ENCODE peak calls at places on chromosomes 7 and 10, in ten cellular contexts. M is T-helper 9 cell; J is adrenal gland; R is activated gamma-delta T cell treated with Interleukin-2 at 50 U/mL for 16 hours; L is NCI-H1436; A is MCF 10A; U is astrocyte of the spinal cord; O is stimulated activated CD8-positive, alpha-beta memory T cell treated with anti-CD3 and anti-CD28 coated beads, Interleukin-4, amount 100 ng/mL, for 48 hours; K is T-helper 1 cell; W is stimulated activated CD4-positive, alpha-beta T cell treated with anti-CD3 and anti-CD28 coated beads, Interleukin-2, amount 100 ng/mL, for 24 hours. H is an unnamed sample.

GRCh38 chr10:34168429-34168828 is 646.7 kb downstream of the PARD3 start:
- DNase-seq in M (no peak), J (no peak), R (no peak), L (no peak), A (no peak), U (no peak), O (no peak), K (no peak), W (no peak), H (no peak)

GRCh38 chr7:47452295-47452694 is 129.6 kb downstream of the TNS3 start:
- DNase-seq in M (no peak), J (no peak), R (no peak), L (no peak), A (no peak), U (no peak), O (no peak), K (no peak), W (no peak), H (no peak)

GRCh38 chr10:324593-324992 is 189.3 kb downstream of the ZMYND11 start:
- DNase-seq in M (no peak), J (no peak), R (no peak), L (no peak), A (no peak), U (no peak), O (no peak), K (no peak), W (no peak), H (peak)

GRCh38 chr10:14926061-14926470 is 27.8 kb downstream of the DCLRE1C start:
- DNase-seq in M (no peak), J (no peak), R (no peak), L (no peak), A (no peak), U (no peak), O (no peak), K (no peak), W (no peak), H (no peak)

GRCh38 chr10:49539320-49539885 is 482 bp upstream of the ERCC6 start:
- DNase-seq in M (peak), J (peak), R (peak), L (peak), A (peak), U (peak), O (peak), K (no peak), W (peak), H (peak)

GRCh38 chr10:27620425-27621397 is 116.6 kb downstream of the RAB18 start:
- DNase-seq in M (no peak), J (no peak), R (no peak), L (no peak), A (no peak), U (peak), O (no peak), K (no peak), W (no peak), H (no peak)

GRCh38 chr7:47253650-47254080 is 328.2 kb downstream of the TNS3 start:
- DNase-seq in M (no peak), J (peak), R (no peak), L (no peak), A (peak), U (peak), O (no peak), K (no peak), W (no peak), H (peak)

GRCh38 chr10:93417886-93418285 is 64.2 kb downstream of the MYOF start:
- DNase-seq in M (no peak), J (no peak), R (no peak), L (no peak), A (no peak), U (no peak), O (no peak), K (no peak), W (no peak), H (no peak)

GRCh38 chr7:128804472-128804871 is 12.7 kb downstream of the CCDC136 start:
- DNase-seq in M (no peak), J (no peak), R (no peak), L (no peak), A (no peak), U (no peak), O (no peak), K (no peak), W (no peak), H (no peak)

GRCh38 chr10:18140149-18140956 is at the start of gene CACNB2:
- DNase-seq in M (no peak), J (peak), R (no peak), L (no peak), A (peak), U (peak), O (peak), K (no peak), W (no peak), H (peak)

GRCh38 chr10:63157845-63158624 is 24.9 kb downstream of the NRBF2 start:
- DNase-seq in M (peak), J (peak), R (peak), L (peak), A (peak), U (peak), O (peak), K (peak), W (peak), H (peak)

GRCh38 chr7:115763347-115763746 is 267.2 kb downstream of the TFEC start:
- DNase-seq in M (no peak), J (no peak), R (no peak), L (no peak), A (no peak), U (no peak), O (no peak), K (no peak), W (no peak), H (no peak)

GRCh38 chr10:31623466-31623865 is 304.4 kb downstream of the ZEB1 start:
- DNase-seq in M (no peak), J (no peak), R (no peak), L (no peak), A (no peak), U (no peak), O (no peak), K (no peak), W (no peak), H (no peak)

GRCh38 chr7:127437772-127438330 is 45.3 kb upstream of the ZNF800 start:
- DNase-seq in M (no peak), J (no peak), R (no peak), L (no peak), A (peak), U (peak), O (no peak), K (no peak), W (no peak), H (peak)

H was measured in Caki2.